ENCODE peak calls at places on chromosome 1, in five cellular contexts. S is H9, T is tibial artery, R is HFF-Myc, K is heart left ventricle. J is an unnamed sample.

GRCh38 chr1:27632387-27633297 is 2.3 kb downstream of the FGR start:
- DNase-seq in S (no peak), T (no peak), R (no peak), K (no peak), J (no peak)

GRCh38 chr1:208248254-208248935 is 4.2 kb upstream of the PLXNA2 start:
- DNase-seq in S (no peak), T (no peak), R (no peak), K (no peak), J (no peak)

GRCh38 chr1:115098979-115099692 is 9.8 kb upstream of the TSPAN2 start:
- DNase-seq in S (no peak), T (peak; percentile 80), R (no peak), K (no peak), J (no peak)

GRCh38 chr1:178086294-178087255 is 7.3 kb upstream of the RASAL2 start:
- DNase-seq in S (no peak), T (no peak), R (no peak), K (no peak), J (no peak)

GRCh38 chr1:117828206-117828605 is 101.2 kb downstream of the GDAP2 start:
- DNase-seq in S (no peak), T (peak; percentile 96), R (no peak), K (peak; percentile 60), J (no peak)

GRCh38 chr1:24009406-24009805 is 29.3 kb upstream of the SRSF10 start:
- DNase-seq in S (no peak), T (no peak), R (no peak), K (no peak), J (no peak)

GRCh38 chr1:155256101-155256852 is 994 bp upstream of the ENTREP3 start:
- DNase-seq in S (no peak), T (no peak), R (no peak), K (peak; percentile 18), J (no peak)

GRCh38 chr1:21247892-21248715 is 42.2 kb downstream of the ECE1 start:
- DNase-seq in S (no peak), T (no peak), R (no peak), K (no peak), J (no peak)

GRCh38 chr1:213123532-213123931 is 72.5 kb downstream of the RPS6KC1 start:
- DNase-seq in S (no peak), T (no peak), R (peak; percentile 5), K (no peak), J (no peak)

GRCh38 chr1:213244664-213245091 is 193.6 kb downstream of the RPS6KC1 start:
- DNase-seq in S (no peak), T (no peak), R (peak; percentile 29), K (no peak), J (no peak)

GRCh38 chr1:88191917-88192316 is 492.2 kb upstream of the PKN2 start:
- DNase-seq in S (no peak), T (no peak), R (no peak), K (no peak), J (no peak)

GRCh38 chr1:48223372-48224081 is 1.0 kb downstream of the SLC5A9 start:
- DNase-seq in S (no peak), T (no peak), R (no peak), K (no peak), J (no peak)

GRCh38 chr1:231828182-231828920 is 201.8 kb downstream of the DISC1 start:
- DNase-seq in S (no peak), T (no peak), R (peak; percentile 78), K (no peak), J (no peak)

GRCh38 chr1:211036701-211037494 is 97.0 kb downstream of the KCNH1 start:
- DNase-seq in S (no peak), T (no peak), R (peak; percentile 82), K (no peak), J (no peak)

GRCh38 chr1:109918671-109919070 is 8.0 kb downstream of the CSF1 start:
- DNase-seq in S (no peak), T (no peak), R (no peak), K (no peak), J (no peak)

GRCh38 chr1:165039996-165040395 is 316.5 kb downstream of the LMX1A start:
- DNase-seq in S (no peak), T (no peak), R (no peak), K (no peak), J (no peak)

GRCh38 chr1:184930232-184930631 is 44.1 kb downstream of the NIBAN1 start:
- DNase-seq in S (no peak), T (no peak), R (no peak), K (no peak), J (no peak)

GRCh38 chr1:224607220-224608148 is 8.6 kb upstream of the CNIH3 start:
- DNase-seq in S (no peak), T (no peak), R (no peak), K (no peak), J (no peak)

GRCh38 chr1:6127587-6128163 is 52.4 kb downstream of the CHD5 start:
- DNase-seq in S (peak; percentile 91), T (no peak), R (peak; percentile 33), K (peak; percentile 71), J (peak; percentile 53)

GRCh38 chr1:196933531-196934189 is 9.9 kb upstream of the CFHR2 start:
- DNase-seq in S (peak; percentile 60), T (no peak), R (no peak), K (no peak), J (no peak)

GRCh38 chr1:182259229-182259872 is 132.2 kb downstream of the GLUL start:
- DNase-seq in S (no peak), T (peak; percentile 67), R (peak; percentile 4), K (peak; percentile 44), J (no peak)

GRCh38 chr1:226549937-226550670 is 1.5 kb downstream of the STUM start:
- DNase-seq in S (peak; percentile 64), T (peak; percentile 82), R (no peak), K (peak; percentile 52), J (no peak)

GRCh38 chr1:184190626-184191025 is 139.1 kb downstream of the TSEN15 start:
- DNase-seq in S (no peak), T (no peak), R (no peak), K (no peak), J (no peak)

GRCh38 chr1:178619523-178619922 is 105.5 kb upstream of the RALGPS2 start:
- DNase-seq in S (no peak), T (no peak), R (no peak), K (no peak), J (no peak)

GRCh38 chr1:181255270-181255929 is 166.9 kb downstream of the IER5 start:
- DNase-seq in S (no peak), T (no peak), R (peak; percentile 87), K (no peak), J (no peak)

GRCh38 chr1:99503276-99503747 is 142.6 kb upstream of the PALMD start:
- DNase-seq in S (no peak), T (no peak), R (no peak), K (no peak), J (no peak)

DNA sequence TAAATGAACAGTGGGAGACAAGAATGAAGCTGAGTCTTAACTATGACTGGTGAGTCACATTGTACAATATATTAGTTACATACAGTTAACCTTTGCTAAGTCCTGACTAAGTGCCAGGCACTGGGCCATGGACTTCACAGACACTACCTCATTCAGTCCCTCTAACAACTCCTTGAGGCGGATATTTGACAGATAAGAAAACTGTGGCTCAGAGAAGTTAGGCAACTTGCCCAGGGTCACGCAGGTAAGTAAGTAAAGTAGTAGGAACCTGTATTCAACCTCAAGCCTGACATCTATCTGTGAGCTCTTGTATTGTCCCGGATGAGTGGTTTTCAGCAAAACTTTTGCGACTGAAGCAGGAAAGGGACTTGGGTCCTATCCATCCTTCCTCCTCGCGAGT is 62.1 kb downstream of the GNG12 start:
- DNase-seq in S (no peak), T (no peak), R (no peak), K (no peak), J (no peak)
- TF ChIP-seq CTCF in S (peak; percentile 56), T (no peak), R (no peak), K (no peak), J (no peak)

GRCh38 chr1:17661546-17662157 is 93.5 kb upstream of the ACTL8 start:
- DNase-seq in S (peak; percentile 79), T (peak; percentile 80), R (no peak), K (peak; percentile 41), J (peak; percentile 53)
- TF ChIP-seq CTCF in S (peak; percentile 93), T (peak; percentile 77), R (peak; percentile 90), K (peak; percentile 80), J (peak; percentile 97)

GRCh38 chr1:65059930-65060538 is 88.0 kb upstream of the AK4 start:
- DNase-seq in S (no peak), T (no peak), R (no peak), K (no peak), J (no peak)
- TF ChIP-seq CTCF in S (peak; percentile 65), T (peak; percentile 73), R (peak; percentile 36), K (peak; percentile 74), J (peak; percentile 76)

GRCh38 chr1:93738075-93738622 is 56.5 kb upstream of the BCAR3 start:
- DNase-seq in S (no peak), T (no peak), R (peak; percentile 41), K (no peak), J (no peak)

GRCh38 chr1:93738926-93739325 is 57.3 kb upstream of the BCAR3 start:
- DNase-seq in S (no peak), T (no peak), R (no peak), K (no peak), J (no peak)

GRCh38 chr1:93733340-93733739 is 51.7 kb upstream of the BCAR3 start:
- DNase-seq in S (no peak), T (no peak), R (no peak), K (no peak), J (no peak)

GRCh38 chr1:93734999-93735398 is 53.4 kb upstream of the BCAR3 start:
- DNase-seq in S (no peak), T (no peak), R (no peak), K (no peak), J (no peak)

DNA sequence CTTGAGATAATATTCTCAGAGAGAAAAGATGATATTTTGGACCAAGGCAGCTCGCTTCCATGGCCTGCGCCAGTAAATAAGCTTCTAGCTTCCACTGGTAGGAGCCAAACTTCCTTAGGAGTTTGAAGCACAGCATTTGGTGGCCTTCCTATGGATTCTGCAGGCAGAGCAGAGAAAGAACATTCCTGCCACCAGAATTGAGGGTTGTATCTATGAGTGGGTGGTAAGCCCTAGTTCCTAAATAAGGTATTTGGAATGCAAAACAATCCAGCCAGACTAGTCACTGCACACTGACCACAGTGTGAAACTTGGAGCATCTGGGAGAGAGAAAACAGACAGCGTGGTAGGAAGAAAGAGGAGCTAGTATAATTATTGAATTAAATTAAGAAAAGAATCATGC is 54.1 kb upstream of the BCAR3 start:
- DNase-seq in S (no peak), T (no peak), R (peak; percentile 26), K (no peak), J (no peak)
- TF ChIP-seq CTCF in S (no peak), T (no peak), R (no peak), K (no peak), J (no peak)

GRCh38 chr1:91400133-91400725 is 4.4 kb downstream of the HFM1 start:
- DNase-seq in S (peak; percentile 61), T (no peak), R (no peak), K (peak; percentile 14), J (no peak)
- TF ChIP-seq CTCF in S (peak; percentile 38), T (no peak), R (no peak), K (no peak), J (no peak)

J was measured in mesothelial cell of epicardium.